ENCODE peak calls at places on chromosomes 3 and 15, in six cellular contexts. D, Z, J, C, T and U are unnamed samples.

GRCh38 chr3:120275553-120276092 is 9.4 kb downstream of the GPR156 start:
- DNase-seq in J (no peak), Z (no peak), T (no peak), C (no peak), D (no peak), U (no peak)

GRCh38 chr15:71219646-71220045 is 104.4 kb downstream of the THSD4 start:
- DNase-seq in J (peak; percentile 93), T (no peak), D (peak; percentile 74), Z (no peak), C (no peak), U (no peak)

GRCh38 chr15:31483053-31483923 is 156.7 kb downstream of the KLF13 start:
- DNase-seq in D (no peak), C (no peak), T (no peak), J (no peak), Z (no peak), U (no peak)

GRCh38 chr3:182710557-182711157 is 82.6 kb upstream of the ATP11B start:
- DNase-seq in J (peak; percentile 45), D (no peak), T (no peak), Z (peak; percentile 24), C (no peak), U (peak; percentile 22)

GRCh38 chr15:83062768-83063180 is 4.3 kb downstream of the BTBD1 start:
- DNase-seq in D (no peak), J (no peak), C (no peak), Z (no peak), T (no peak), U (no peak)

GRCh38 chr3:196609815-196610515 is 29.5 kb upstream of the NRROS start:
- DNase-seq in Z (no peak), C (no peak), J (no peak), D (no peak), T (no peak), U (no peak)

GRCh38 chr3:13544293-13544831 is 4.6 kb upstream of the FBLN2 start:
- DNase-seq in C (peak; percentile 73), J (peak; percentile 80), Z (no peak), D (peak; percentile 58), T (peak; percentile 11), U (no peak)

GRCh38 chr3:114213262-114213668 is 24.1 kb downstream of the ZNF80 start:
- DNase-seq in D (no peak), Z (no peak), T (no peak), C (peak; percentile 28), J (peak; percentile 84), U (no peak)

GRCh38 chr3:157647820-157648219 is 144.6 kb upstream of the VEPH1 start:
- DNase-seq in T (no peak), D (no peak), J (no peak), Z (no peak), C (no peak), U (no peak)

GRCh38 chr3:54211097-54211496 is 88.7 kb downstream of the CACNA2D3 start:
- DNase-seq in C (no peak), Z (no peak), T (no peak), D (no peak), J (no peak), U (no peak)

GRCh38 chr3:108394016-108394415 is 97.7 kb downstream of the HHLA2 start:
- DNase-seq in D (no peak), T (no peak), C (no peak), J (no peak), Z (no peak), U (no peak)

GRCh38 chr15:70376929-70377691 is 279.4 kb upstream of the TLE3 start:
- DNase-seq in D (peak; percentile 7), Z (no peak), C (peak; percentile 57), J (peak; percentile 56), T (peak; percentile 86), U (peak; percentile 62)

GRCh38 chr3:98565237-98565643 is 28.2 kb downstream of the CPOX start:
- DNase-seq in T (no peak), Z (no peak), C (peak; percentile 49), J (no peak), D (peak; percentile 64), U (no peak)

GRCh38 chr15:51775967-51776816 is 24.8 kb downstream of the TMOD2 start:
- DNase-seq in J (peak; percentile 71), Z (peak; percentile 52), C (peak; percentile 77), D (no peak), T (no peak), U (peak; percentile 54)

GRCh38 chr3:169278667-169279066 is 384.8 kb downstream of the MECOM start:
- DNase-seq in C (no peak), T (no peak), Z (no peak), D (no peak), J (no peak), U (no peak)

GRCh38 chr15:40093224-40093842 is 15.3 kb downstream of the BMF start:
- DNase-seq in T (peak; percentile 43), Z (no peak), J (no peak), C (no peak), D (no peak), U (no peak)

GRCh38 chr3:39812537-39812936 is 3.1 kb downstream of the MYRIP start:
- DNase-seq in Z (peak; percentile 18), J (peak; percentile 16), T (no peak), C (no peak), D (no peak), U (peak; percentile 27)

GRCh38 chr3:71066849-71067261 is 516.7 kb downstream of the FOXP1 start:
- DNase-seq in T (no peak), J (peak; percentile 72), C (peak; percentile 46), D (no peak), Z (no peak), U (no peak)

GRCh38 chr3:113754486-113755159 is 7.8 kb downstream of the ATP6V1A start:
- DNase-seq in T (no peak), J (no peak), Z (no peak), C (no peak), D (no peak), U (no peak)

GRCh38 chr3:13085846-13086179 is 12.6 kb upstream of the IQSEC1 start:
- DNase-seq in C (no peak), D (no peak), T (no peak), J (no peak), Z (no peak), U (no peak)

GRCh38 chr3:149752788-149753136 is 473 bp upstream of the COMMD2 start:
- DNase-seq in C (no peak), J (no peak), T (no peak), D (no peak), Z (no peak), U (no peak)

GRCh38 chr15:43544266-43544665 is 26.9 kb downstream of the MAP1A start:
- DNase-seq in C (no peak), D (no peak), T (no peak), Z (no peak), J (peak; percentile 32), U (no peak)

GRCh38 chr15:39193611-39194010 is 387.3 kb upstream of the THBS1 start:
- DNase-seq in C (no peak), Z (no peak), T (no peak), D (no peak), J (no peak), U (no peak)

GRCh38 chr3:102682761-102683160 is 247.9 kb downstream of the ZPLD1 start:
- DNase-seq in D (no peak), Z (no peak), T (no peak), C (no peak), J (no peak), U (no peak)

GRCh38 chr3:81303326-81303725 is 458.1 kb downstream of the GBE1 start:
- DNase-seq in T (no peak), C (no peak), Z (no peak), D (no peak), J (no peak), U (no peak)

GRCh38 chr3:178454714-178455113 is 81.5 kb upstream of the KCNMB2 start:
- DNase-seq in J (peak; percentile 39), D (no peak), T (peak; percentile 82), Z (no peak), C (peak; percentile 30), U (no peak)

GRCh38 chr3:13665582-13666226 is 116.8 kb downstream of the FBLN2 start:
- DNase-seq in T (no peak), J (no peak), C (peak; percentile 21), Z (no peak), D (no peak), U (no peak)

GRCh38 chr3:73687081-73688004 is 62.6 kb upstream of the PDZRN3 start:
- DNase-seq in J (no peak), Z (no peak), C (no peak), T (no peak), D (peak; percentile 82), U (no peak)

GRCh38 chr3:120471643-120472042 is 20.9 kb upstream of the FSTL1 start:
- DNase-seq in C (no peak), T (no peak), D (no peak), Z (peak; percentile 25), J (peak; percentile 73), U (no peak)

GRCh38 chr3:146817705-146818104 is 212.6 kb upstream of the PLSCR5 start:
- DNase-seq in Z (peak; percentile 58), C (peak; percentile 1), T (no peak), D (no peak), J (peak; percentile 67), U (no peak)

GRCh38 chr3:161854232-161854771 is 357.7 kb downstream of the OTOL1 start:
- DNase-seq in D (peak; percentile 3), C (peak; percentile 77), T (peak; percentile 18), J (peak; percentile 85), Z (peak; percentile 2), U (no peak)

GRCh38 chr3:20692675-20693074 is 506.7 kb upstream of the SGO1 start:
- DNase-seq in Z (no peak), J (no peak), D (no peak), C (no peak), T (no peak), U (no peak)

GRCh38 chr3:24303057-24303754 is 191.4 kb downstream of the THRB start:
- DNase-seq in D (no peak), T (no peak), C (no peak), Z (no peak), J (no peak), U (no peak)